ENCODE peak calls at places on chromosomes 5 and 9, in four cellular contexts. X is heart right ventricle, Q is mesothelial cell of epicardium, Z is A549. O is an unnamed sample.

GRCh38 chr9:97910273-97910844 is 11.9 kb downstream of the TRMO start:
- DNase-seq in X (no peak), Q (no peak), Z (no peak), O (no peak)

GRCh38 chr9:38414040-38414723 is 10.1 kb downstream of the IGFBPL1 start:
- DNase-seq in X (no peak), Q (no peak), Z (no peak), O (no peak)

GRCh38 chr5:123708074-123708806 is 196.3 kb downstream of the CSNK1G3 start:
- DNase-seq in X (no peak), Q (no peak), Z (no peak), O (no peak)

GRCh38 chr5:32791536-32792240 is 80.6 kb downstream of the NPR3 start:
- DNase-seq in X (no peak), Q (no peak), Z (no peak), O (no peak)

GRCh38 chr9:129392093-129392541 is 214.1 kb upstream of the IER5L start:
- DNase-seq in X (no peak), Q (no peak), Z (no peak), O (no peak)

GRCh38 chr5:93926831-93927600 is 185.6 kb upstream of the POU5F2 start:
- DNase-seq in X (no peak), Q (no peak), Z (no peak), O (no peak)

GRCh38 chr9:20563917-20564316 is 58.4 kb downstream of the MLLT3 start:
- DNase-seq in X (no peak), Q (no peak), Z (no peak), O (no peak)

GRCh38 chr9:121752929-121753328 is 101.5 kb downstream of the DAB2IP start:
- DNase-seq in X (no peak), Q (no peak), Z (no peak), O (no peak)

GRCh38 chr9:12014488-12014887 is 678.7 kb upstream of the TYRP1 start:
- DNase-seq in X (no peak), Q (no peak), Z (no peak), O (no peak)

GRCh38 chr9:23821400-23822181 is 4.4 kb downstream of the ELAVL2 start:
- DNase-seq in X (no peak), Q (peak; percentile 73), Z (no peak), O (peak; percentile 49)

GRCh38 chr5:173944512-173944911 is 44.5 kb upstream of the C5orf47 start:
- DNase-seq in X (no peak), Q (no peak), Z (no peak), O (no peak)

GRCh38 chr9:91852801-91853347 is 97.2 kb downstream of the ROR2 start:
- DNase-seq in X (peak; percentile 34), Q (no peak), Z (no peak), O (no peak)

DNA sequence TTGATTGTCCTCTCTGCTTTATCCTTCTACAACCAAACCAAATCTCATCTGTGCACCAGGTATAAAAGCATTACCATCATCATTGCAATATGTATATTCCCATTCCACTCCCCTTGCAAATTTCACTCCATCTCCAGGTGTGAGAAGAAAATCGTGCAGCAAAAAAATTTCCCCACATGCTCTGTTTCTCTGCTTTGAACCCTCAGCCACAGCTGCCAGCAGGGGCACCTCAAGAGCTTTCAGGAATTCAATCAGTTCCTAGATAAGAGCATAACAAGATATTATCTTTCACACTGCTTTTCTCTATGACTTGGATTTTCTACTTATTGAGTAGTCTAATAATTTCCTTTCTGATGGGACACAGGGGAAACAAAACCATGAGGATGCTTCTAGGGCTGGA is 204.4 kb downstream of the SEC61B start:
- DNase-seq in X (no peak), Q (no peak), Z (no peak), O (no peak)
- TF ChIP-seq CTCF in X (no peak), Q (no peak), Z (no peak), O (no peak)

DNA sequence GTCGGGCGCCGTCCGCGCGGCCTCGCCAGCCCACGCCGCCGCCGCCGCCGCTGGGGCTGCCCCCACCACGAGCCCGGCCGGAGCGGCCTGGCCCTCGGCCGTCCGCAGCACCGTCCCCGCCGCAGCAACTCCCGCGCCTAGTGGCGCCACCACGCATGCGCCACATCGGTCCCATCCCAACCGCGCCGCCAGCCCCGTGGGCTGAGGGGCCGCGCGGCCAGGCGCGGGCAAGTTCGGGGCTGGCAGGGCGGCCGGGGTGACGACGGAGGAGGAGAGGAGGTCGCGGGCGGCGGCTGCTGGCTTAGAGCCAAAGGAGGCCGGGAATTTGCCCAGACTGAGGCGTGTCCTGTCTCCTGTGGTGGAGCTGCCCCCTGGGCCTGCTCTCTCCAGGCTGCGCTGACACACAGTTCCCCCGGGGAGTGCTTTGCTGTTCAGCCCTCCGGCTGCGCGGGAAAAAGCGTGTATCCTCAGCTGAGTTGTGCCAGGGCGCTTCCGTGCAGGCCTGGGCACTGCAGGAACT is at the start of gene TUSC1:
- DNase-seq in X (peak; percentile 83), Q (no peak), Z (peak; percentile 19), O (no peak)
- TF ChIP-seq CTCF in X (no peak), Q (no peak), Z (no peak), O (no peak)

GRCh38 chr9:18320046-18320445 is 153.9 kb upstream of the ADAMTSL1 start:
- DNase-seq in X (no peak), Q (no peak), Z (no peak), O (no peak)
- TF ChIP-seq CTCF in X (no peak), Q (no peak), Z (no peak), O (no peak)

GRCh38 chr5:73636408-73636807 is 10.4 kb downstream of the ARHGEF28 start:
- DNase-seq in X (no peak), Q (no peak), Z (no peak), O (no peak)

GRCh38 chr5:73630760-73631159 is 4.8 kb downstream of the ARHGEF28 start:
- DNase-seq in X (no peak), Q (no peak), Z (no peak), O (no peak)

GRCh38 chr5:73631500-73631899 is 5.5 kb downstream of the ARHGEF28 start:
- DNase-seq in X (no peak), Q (no peak), Z (no peak), O (no peak)

GRCh38 chr5:73629456-73629855 is 3.5 kb downstream of the ARHGEF28 start:
- DNase-seq in X (no peak), Q (no peak), Z (no peak), O (no peak)

DNA sequence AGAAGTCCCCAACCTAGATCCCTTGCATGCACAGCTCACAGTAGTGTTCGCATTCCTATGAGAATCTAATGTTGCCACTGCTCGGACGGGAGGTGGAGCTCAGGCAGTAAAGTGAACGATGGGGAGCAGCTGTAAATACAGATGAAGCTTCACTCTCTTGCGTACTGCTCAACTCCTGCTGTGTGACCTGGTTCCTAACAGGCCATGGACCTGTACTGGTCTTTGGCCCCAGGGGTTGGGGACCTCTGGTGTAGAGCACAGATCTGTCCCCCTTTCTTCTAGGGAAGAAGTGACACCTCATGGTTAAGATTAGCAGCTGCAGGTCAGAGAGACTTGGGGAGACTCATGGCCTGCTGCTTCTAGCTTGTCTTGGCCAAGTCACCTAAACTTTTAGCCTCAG is 7.1 kb downstream of the ARHGEF28 start:
- DNase-seq in X (no peak), Q (no peak), Z (no peak), O (no peak)
- TF ChIP-seq CTCF in X (no peak), Q (no peak), Z (no peak), O (no peak)

DNA sequence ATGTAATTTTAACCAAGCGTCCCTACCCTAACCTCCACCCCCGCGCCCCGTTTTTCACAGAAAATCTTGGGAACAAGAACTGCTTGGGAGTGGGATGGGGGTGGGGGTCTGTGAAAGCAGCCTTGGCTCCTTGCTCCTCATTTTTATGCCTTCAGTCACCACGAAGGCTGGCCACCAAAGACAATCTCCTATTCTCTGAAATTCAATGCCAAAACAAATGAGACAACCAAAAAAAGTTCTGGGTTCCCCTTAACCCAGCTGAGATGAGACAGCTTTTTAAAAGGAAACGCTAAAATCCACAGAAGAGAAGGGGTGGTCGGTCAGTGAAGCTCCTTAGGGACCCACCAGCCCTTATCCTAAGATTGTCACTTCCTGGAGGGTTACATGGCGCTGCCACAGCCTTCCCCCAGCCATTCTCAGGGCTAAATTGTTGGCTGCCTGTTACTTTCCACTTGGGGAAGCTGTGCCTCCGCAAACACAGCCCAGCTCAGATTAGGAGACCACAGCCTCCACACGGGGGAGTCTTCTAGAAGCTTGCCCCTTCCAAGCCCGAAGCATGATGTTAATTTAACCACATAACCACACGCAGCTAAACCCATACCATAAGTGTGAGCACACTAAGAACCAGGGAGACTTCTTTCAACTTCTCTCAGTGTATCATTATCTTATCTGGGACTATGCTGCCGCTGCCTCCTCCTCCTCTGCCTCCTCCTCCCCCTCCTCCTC is 136.3 kb downstream of the FOXD1 start:
- DNase-seq in X (no peak), Q (no peak), Z (no peak), O (no peak)
- TF ChIP-seq CTCF in X (no peak), Q (no peak), Z (no peak), O (no peak)